ENCODE peak calls at places on chromosomes 6 and 20, in seven cellular contexts. N is astrocyte, T is lower leg skin, R is AG10803, E is PC-9, P is HL-60, K is neural progenitor cell. M is an unnamed sample.

GRCh38 chr20:47784599-47785320 is 521 bp downstream of the SULF2 start:
- DNase-seq in N (peak; percentile 58), T (no peak), R (peak; percentile 46), E (peak; percentile 37), P (no peak), K (peak; percentile 72), M (no peak)

GRCh38 chr20:33667245-33668086 is 723 bp downstream of the ACTL10 start:
- DNase-seq in N (no peak), T (no peak), R (peak; percentile 59), E (peak; percentile 88), P (peak; percentile 35), K (no peak), M (no peak)

GRCh38 chr6:80725156-80725930 is 618.9 kb downstream of the BCKDHB start:
- DNase-seq in N (peak; percentile 6), T (no peak), R (peak; percentile 71), E (no peak), P (no peak), K (no peak), M (no peak)

GRCh38 chr20:37522258-37523011 is 1.4 kb downstream of the NNAT start:
- DNase-seq in N (peak; percentile 52), T (peak; percentile 51), R (no peak), E (no peak), P (no peak), K (no peak), M (peak; percentile 87)

GRCh38 chr6:144986271-144986670 is 701.1 kb downstream of the UTRN start:
- DNase-seq in N (no peak), T (no peak), R (no peak), E (no peak), P (no peak), K (no peak), M (no peak)

GRCh38 chr20:50675671-50676376 is 15.5 kb downstream of the RIPOR3 start:
- DNase-seq in N (peak; percentile 14), T (no peak), R (peak; percentile 17), E (peak; percentile 89), P (no peak), K (no peak), M (no peak)

GRCh38 chr6:141925001-141925400 is 207.7 kb upstream of the GJE1 start:
- DNase-seq in N (peak; percentile 25), T (no peak), R (peak; percentile 45), E (no peak), P (no peak), K (no peak), M (no peak)

GRCh38 chr6:105601541-105602174 is 198.8 kb upstream of the PREP start:
- DNase-seq in N (peak; percentile 97), T (peak; percentile 91), R (peak; percentile 100), E (peak; percentile 70), P (no peak), K (no peak), M (peak; percentile 70)

GRCh38 chr20:8545212-8545611 is 413.1 kb downstream of the PLCB1 start:
- DNase-seq in N (peak; percentile 64), T (no peak), R (peak; percentile 64), E (no peak), P (no peak), K (no peak), M (no peak)

GRCh38 chr6:80223743-80224212 is 117.3 kb downstream of the BCKDHB start:
- DNase-seq in N (peak; percentile 92), T (peak; percentile 49), R (peak; percentile 98), E (no peak), P (no peak), K (no peak), M (no peak)

GRCh38 chr6:29926081-29926794 is 16.1 kb upstream of the HLA-A start:
- DNase-seq in N (no peak), T (no peak), R (peak; percentile 39), E (peak; percentile 22), P (no peak), K (no peak), M (no peak)

GRCh38 chr6:158638393-158638792 is 6.2 kb downstream of the DYNLT1 start:
- DNase-seq in N (no peak), T (no peak), R (no peak), E (no peak), P (no peak), K (no peak), M (no peak)

GRCh38 chr6:162068340-162068739 is 659.2 kb downstream of the PRKN start:
- DNase-seq in N (no peak), T (no peak), R (no peak), E (no peak), P (no peak), K (no peak), M (no peak)

GRCh38 chr6:35052694-35053565 is 88.2 kb downstream of the TCP11 start:
- DNase-seq in N (no peak), T (peak; percentile 55), R (peak; percentile 20), E (no peak), P (peak; percentile 63), K (peak; percentile 70), M (no peak)

GRCh38 chr20:13995086-13995665 is at the start of gene MACROD2:
- DNase-seq in N (peak; percentile 58), T (peak; percentile 81), R (peak; percentile 92), E (peak; percentile 99), P (peak; percentile 92), K (peak; percentile 98), M (peak; percentile 94)

GRCh38 chr6:115945806-115946205 is 114.9 kb downstream of the FRK start:
- DNase-seq in N (no peak), T (no peak), R (no peak), E (no peak), P (no peak), K (no peak), M (no peak)

GRCh38 chr20:61173267-61173666 is 78.8 kb upstream of the CDH4 start:
- DNase-seq in N (no peak), T (no peak), R (no peak), E (no peak), P (no peak), K (no peak), M (no peak)

GRCh38 chr6:34236423-34237315 is at the start of gene HMGA1:
- DNase-seq in N (peak; percentile 68), T (peak; percentile 82), R (peak; percentile 78), E (peak; percentile 86), P (peak; percentile 88), K (peak; percentile 98), M (peak; percentile 88)

GRCh38 chr6:85126448-85127178 is 323.3 kb upstream of the NT5E start:
- DNase-seq in N (no peak), T (peak; percentile 40), R (peak; percentile 69), E (peak; percentile 46), P (peak; percentile 23), K (peak; percentile 84), M (peak; percentile 35)

GRCh38 chr20:58054744-58055373 is 173.6 kb downstream of the ANKRD60 start:
- DNase-seq in N (no peak), T (peak; percentile 21), R (peak; percentile 28), E (no peak), P (no peak), K (peak; percentile 70), M (no peak)

GRCh38 chr20:36017034-36017951 is 48.9 kb downstream of the CNBD2 start:
- DNase-seq in N (peak; percentile 63), T (no peak), R (peak; percentile 91), E (peak; percentile 42), P (no peak), K (no peak), M (peak; percentile 82)

GRCh38 chr20:59123011-59123676 is 40.5 kb upstream of the ZNF831 start:
- DNase-seq in N (no peak), T (no peak), R (no peak), E (no peak), P (peak; percentile 19), K (no peak), M (no peak)

GRCh38 chr20:59124326-59125029 is 39.1 kb upstream of the ZNF831 start:
- DNase-seq in N (no peak), T (no peak), R (no peak), E (no peak), P (no peak), K (no peak), M (no peak)

GRCh38 chr20:59122377-59122932 is 41.2 kb upstream of the ZNF831 start:
- DNase-seq in N (no peak), T (no peak), R (no peak), E (no peak), P (no peak), K (peak; percentile 10), M (no peak)

GRCh38 chr20:59125332-59125731 is 38.3 kb upstream of the ZNF831 start:
- DNase-seq in N (no peak), T (no peak), R (no peak), E (no peak), P (no peak), K (no peak), M (no peak)

GRCh38 chr20:59123677-59124060 is 40.0 kb upstream of the ZNF831 start:
- DNase-seq in N (no peak), T (no peak), R (no peak), E (no peak), P (no peak), K (no peak), M (no peak)
- H3K4me3 ChIP-seq in N (no peak overlapping the region), T (no peak overlapping the region), R (no peak overlapping the region), E (no peak overlapping the region), P (no peak overlapping the region), K (no peak overlapping the region), M (no peak overlapping the region)

DNA sequence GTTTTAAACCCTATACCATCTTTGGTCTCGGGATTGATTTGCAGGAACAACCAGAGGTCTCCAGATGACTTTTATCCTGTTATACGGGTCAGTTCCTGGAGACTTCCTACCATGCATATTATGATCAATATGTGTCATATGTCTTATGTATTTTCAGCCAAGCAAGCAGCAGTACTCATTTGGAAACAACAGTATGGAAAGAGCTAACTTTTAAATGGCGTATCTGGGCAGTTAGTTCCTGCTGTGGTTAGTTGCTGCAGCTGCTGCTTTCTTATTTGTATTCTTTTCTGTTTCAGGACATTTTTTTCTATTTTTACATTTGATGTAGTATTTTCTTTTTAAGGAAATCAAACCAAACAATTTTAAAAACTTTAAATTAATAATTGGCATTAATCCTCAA is 207.5 kb downstream of the MANEA start:
- DNase-seq in N (no peak), T (no peak), R (no peak), E (no peak), P (no peak), K (no peak), M (no peak)
- H3K4me3 ChIP-seq in N (no peak overlapping the region), T (no peak overlapping the region), R (no peak overlapping the region), E (no peak overlapping the region), P (no peak overlapping the region), K (no peak overlapping the region), M (no peak overlapping the region)

GRCh38 chr6:112199001-112199403 is 55.4 kb downstream of the LAMA4 start:
- DNase-seq in N (no peak), T (no peak), R (no peak), E (no peak), P (no peak), K (no peak), M (no peak)
- H3K4me3 ChIP-seq in N (no peak overlapping the region), T (no peak overlapping the region), R (no peak overlapping the region), E (no peak overlapping the region), P (no peak overlapping the region), K (no peak overlapping the region), M (no peak overlapping the region)

GRCh38 chr6:69867075-69867911 is 937 bp downstream of the COL19A1 start:
- DNase-seq in N (no peak), T (peak; percentile 15), R (peak; percentile 4), E (no peak), P (peak; percentile 47), K (peak; percentile 90), M (peak; percentile 34)
- H3K4me3 ChIP-seq in N (peak overlapping the region; percentile 68), T (peak overlapping the region; percentile 40), R (peak overlapping the region; percentile 54), E (peak overlapping the region; percentile 57), P (peak overlapping the region; percentile 42), K (peak overlapping the region; percentile 80), M (peak overlapping the region; percentile 45)

GRCh38 chr20:43189614-43190331 is at the start of gene PTPRT:
- DNase-seq in N (no peak), T (no peak), R (no peak), E (no peak), P (no peak), K (peak; percentile 70), M (no peak)
- H3K4me3 ChIP-seq in N (no peak within 1 kb of the TSS), T (no peak within 1 kb of the TSS), R (no peak within 1 kb of the TSS), E (no peak within 1 kb of the TSS), P (no peak within 1 kb of the TSS), K (peak within 1 kb of the TSS; percentile 55), M (no peak within 1 kb of the TSS)

GRCh38 chr6:113631616-113632015 is 225.5 kb upstream of the MARCKS start:
- DNase-seq in N (no peak), T (no peak), R (no peak), E (no peak), P (no peak), K (no peak), M (no peak)
- H3K4me3 ChIP-seq in N (no peak overlapping the region), T (no peak overlapping the region), R (no peak overlapping the region), E (peak overlapping the region; percentile 27), P (no peak overlapping the region), K (no peak overlapping the region), M (no peak overlapping the region)

M was measured in lung.